ENCODE peak calls at places on chromosome 5, in five cellular contexts. W is dorsolateral prefrontal cortex; D is CD8-positive, alpha-beta memory T cell; L is OCI-LY7; F is neural progenitor cell. T is an unnamed sample.

GRCh38 chr5:10528056-10528816 is 35.6 kb upstream of the ANKRD33B start:
- DNase-seq in W (no peak), D (no peak), L (no peak), F (no peak), T (no peak)

GRCh38 chr5:171388816-171389168 is 1.1 kb downstream of the NPM1 start:
- DNase-seq in W (no peak), D (no peak), L (no peak), F (peak), T (no peak)

GRCh38 chr5:111582962-111583669 is 70.8 kb upstream of the STARD4 start:
- DNase-seq in W (no peak), D (no peak), L (no peak), F (no peak), T (no peak)

GRCh38 chr5:24905123-24905522 is 260.3 kb upstream of the CDH10 start:
- DNase-seq in W (no peak), D (no peak), L (no peak), F (no peak), T (no peak)

GRCh38 chr5:121424976-121425375 is 426.7 kb upstream of the FTMT start:
- DNase-seq in W (no peak), D (no peak), L (no peak), F (no peak), T (no peak)

GRCh38 chr5:78157001-78157400 is 137.5 kb downstream of the AP3B1 start:
- DNase-seq in W (no peak), D (no peak), L (no peak), F (no peak), T (no peak)

GRCh38 chr5:169350016-169350415 is 49.1 kb upstream of the SLIT3 start:
- DNase-seq in W (no peak), D (no peak), L (no peak), F (no peak), T (no peak)

GRCh38 chr5:124232517-124232916 is 513.9 kb downstream of the ZNF608 start:
- DNase-seq in W (no peak), D (no peak), L (no peak), F (no peak), T (no peak)

GRCh38 chr5:139692605-139693340 is 44.6 kb downstream of the CXXC5 start:
- DNase-seq in W (no peak), D (no peak), L (no peak), F (peak), T (no peak)

GRCh38 chr5:57291903-57292302 is 118.0 kb downstream of the GPBP1 start:
- DNase-seq in W (no peak), D (no peak), L (no peak), F (no peak), T (no peak)

GRCh38 chr5:58490397-58491072 is 700 bp upstream of the GAPT start:
- DNase-seq in W (no peak), D (no peak), L (peak), F (peak), T (no peak)

GRCh38 chr5:137395011-137395755 is 103.9 kb downstream of the SPOCK1 start:
- DNase-seq in W (no peak), D (no peak), L (no peak), F (no peak), T (no peak)

GRCh38 chr5:73007051-73007450 is 51.2 kb downstream of the FCHO2 start:
- DNase-seq in W (no peak), D (no peak), L (no peak), F (no peak), T (no peak)

GRCh38 chr5:157857821-157858526 is 971 bp downstream of the CLINT1 start:
- DNase-seq in W (no peak), D (peak), L (peak), F (no peak), T (no peak)

GRCh38 chr5:15554542-15554941 is 54.6 kb downstream of the FBXL7 start:
- DNase-seq in W (no peak), D (no peak), L (no peak), F (no peak), T (no peak)

GRCh38 chr5:37735649-37736347 is 104.0 kb downstream of the GDNF start:
- DNase-seq in W (peak), D (no peak), L (no peak), F (no peak), T (no peak)

GRCh38 chr5:116542619-116543018 is 32.0 kb downstream of the SEMA6A start:
- DNase-seq in W (no peak), D (no peak), L (no peak), F (no peak), T (no peak)

GRCh38 chr5:181234455-181235306 is 9.0 kb downstream of the RACK1 start:
- DNase-seq in W (no peak), D (no peak), L (no peak), F (no peak), T (no peak)

GRCh38 chr5:71503536-71503935 is 48.1 kb downstream of the BDP1 start:
- DNase-seq in W (no peak), D (no peak), L (no peak), F (no peak), T (no peak)

GRCh38 chr5:43000198-43000840 is 39.8 kb downstream of the ANXA2R start:
- DNase-seq in W (no peak), D (no peak), L (no peak), F (peak), T (no peak)

GRCh38 chr5:81315336-81315735 is 13.9 kb downstream of the ZCCHC9 start:
- DNase-seq in W (no peak), D (no peak), L (no peak), F (no peak), T (no peak)

GRCh38 chr5:132459031-132459982 is 31.3 kb downstream of the IRF1 start:
- DNase-seq in W (no peak), D (no peak), L (no peak), F (no peak), T (no peak)

GRCh38 chr5:178118345-178118744 is 5.0 kb downstream of the N4BP3 start:
- DNase-seq in W (no peak), D (no peak), L (peak), F (no peak), T (no peak)

GRCh38 chr5:25006734-25007133 is 362.0 kb upstream of the CDH10 start:
- DNase-seq in W (no peak), D (no peak), L (no peak), F (peak), T (no peak)

GRCh38 chr5:9339206-9339818 is 206.6 kb downstream of the SEMA5A start:
- DNase-seq in W (no peak), D (no peak), L (peak), F (peak), T (no peak)

GRCh38 chr5:61286446-61287132 is 45.5 kb upstream of the ZSWIM6 start:
- DNase-seq in W (no peak), D (no peak), L (no peak), F (no peak), T (no peak)

GRCh38 chr5:74507596-74507995 is 132.9 kb downstream of the ENC1 start:
- DNase-seq in W (no peak), D (no peak), L (no peak), F (peak), T (no peak)

GRCh38 chr5:52725065-52725746 is 62.5 kb upstream of the ITGA1 start:
- DNase-seq in W (no peak), D (peak), L (no peak), F (no peak), T (no peak)

GRCh38 chr5:18744990-18745590 is 1110.8 kb downstream of the TAF11L14 start:
- DNase-seq in W (no peak), D (peak), L (peak), F (no peak), T (no peak)

GRCh38 chr5:58013542-58014258 is 446.2 kb downstream of the PLK2 start:
- DNase-seq in W (no peak), D (no peak), L (no peak), F (no peak), T (no peak)

GRCh38 chr5:172821340-172821985 is 12.6 kb upstream of the ERGIC1 start:
- DNase-seq in W (no peak), D (no peak), L (no peak), F (no peak), T (no peak)
- H3K27ac ChIP-seq in W (no peak), D (no peak), L (no peak), F (no peak), T (no peak)

GRCh38 chr5:91264311-91265051 is 118.6 kb downstream of the ARRDC3 start:
- DNase-seq in W (no peak), D (no peak), L (no peak), F (no peak), T (no peak)
- H3K27ac ChIP-seq in W (no peak), D (no peak), L (no peak), F (no peak), T (no peak)

GRCh38 chr5:54525226-54525625 is 7.7 kb downstream of the SNX18 start:
- DNase-seq in W (no peak), D (no peak), L (no peak), F (no peak), T (no peak)
- H3K27ac ChIP-seq in W (no peak), D (no peak), L (no peak), F (no peak), T (no peak)

DNA sequence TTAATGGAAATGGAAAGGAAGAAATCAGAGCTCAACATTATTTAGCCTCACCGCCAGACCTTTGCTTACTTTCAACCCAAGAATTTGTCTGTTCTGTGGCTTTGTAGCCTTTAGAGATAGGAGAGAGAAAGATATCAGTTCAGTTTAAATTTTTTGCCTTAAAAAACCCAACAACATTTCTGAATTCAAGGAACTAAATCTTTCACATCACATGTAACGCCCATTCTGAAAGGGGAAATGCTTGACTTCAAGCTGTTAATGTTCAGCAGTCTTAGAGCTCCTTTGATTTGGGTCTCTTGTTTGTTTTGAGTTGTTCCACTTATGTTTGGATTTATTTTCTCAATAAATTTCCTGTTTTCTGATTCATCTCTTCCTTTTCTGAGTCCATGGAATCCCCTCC is 294.5 kb downstream of the ARHGAP26 start:
- DNase-seq in W (no peak), D (no peak), L (no peak), F (no peak), T (no peak)
- H3K27ac ChIP-seq in W (peak), D (no peak), L (no peak), F (no peak), T (peak)

GRCh38 chr5:39780341-39780740 is 355.6 kb upstream of the DAB2 start:
- DNase-seq in W (no peak), D (no peak), L (no peak), F (peak), T (no peak)

GRCh38 chr5:39775458-39776365 is 350.9 kb upstream of the DAB2 start:
- DNase-seq in W (no peak), D (no peak), L (no peak), F (no peak), T (no peak)

GRCh38 chr5:39775058-39775457 is 350.3 kb upstream of the DAB2 start:
- DNase-seq in W (no peak), D (no peak), L (no peak), F (no peak), T (no peak)

GRCh38 chr5:39783756-39784421 is 359.1 kb upstream of the DAB2 start:
- DNase-seq in W (no peak), D (no peak), L (no peak), F (no peak), T (no peak)

DNA sequence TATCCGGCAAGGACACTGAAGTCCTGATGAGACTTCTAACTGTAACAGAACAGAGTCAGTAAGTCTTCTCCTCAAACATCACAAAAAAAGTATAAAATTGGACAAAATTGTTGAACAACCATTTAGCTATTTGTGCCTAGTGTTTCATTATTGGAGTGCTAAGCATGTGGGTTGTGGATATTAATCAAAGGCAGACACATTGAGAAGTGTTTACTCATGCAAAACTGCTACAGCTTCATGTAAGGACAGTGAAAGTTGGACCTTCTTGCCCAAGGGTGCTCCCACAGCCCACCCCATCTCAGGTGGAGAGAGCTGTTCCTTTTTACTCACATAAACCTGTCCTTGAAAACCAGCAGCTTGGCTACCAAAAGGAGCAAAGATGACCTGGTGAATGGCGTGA is 355.1 kb upstream of the DAB2 start:
- DNase-seq in W (no peak), D (no peak), L (no peak), F (no peak), T (no peak)
- H3K27ac ChIP-seq in W (no peak), D (no peak), L (no peak), F (no peak), T (no peak)

GRCh38 chr5:173016069-173016455 is 32.5 kb downstream of the ATP6V0E1 start:
- DNase-seq in W (no peak), D (no peak), L (no peak), F (no peak), T (no peak)
- H3K27ac ChIP-seq in W (peak), D (no peak), L (no peak), F (no peak), T (peak)

GRCh38 chr5:75885321-75885720 is 168.1 kb upstream of the POC5 start:
- DNase-seq in W (no peak), D (no peak), L (no peak), F (no peak), T (no peak)
- H3K27ac ChIP-seq in W (no peak), D (no peak), L (no peak), F (no peak), T (no peak)

GRCh38 chr5:119395080-119395836 is 39.4 kb downstream of the TNFAIP8 start:
- DNase-seq in W (no peak), D (no peak), L (peak), F (no peak), T (no peak)

GRCh38 chr5:119396265-119396664 is 40.4 kb downstream of the TNFAIP8 start:
- DNase-seq in W (no peak), D (no peak), L (no peak), F (no peak), T (no peak)

GRCh38 chr5:119393746-119394145 is 37.9 kb downstream of the TNFAIP8 start:
- DNase-seq in W (no peak), D (no peak), L (no peak), F (no peak), T (no peak)

GRCh38 chr5:119389288-119390065 is 33.7 kb downstream of the TNFAIP8 start:
- DNase-seq in W (no peak), D (no peak), L (no peak), F (no peak), T (no peak)

DNA sequence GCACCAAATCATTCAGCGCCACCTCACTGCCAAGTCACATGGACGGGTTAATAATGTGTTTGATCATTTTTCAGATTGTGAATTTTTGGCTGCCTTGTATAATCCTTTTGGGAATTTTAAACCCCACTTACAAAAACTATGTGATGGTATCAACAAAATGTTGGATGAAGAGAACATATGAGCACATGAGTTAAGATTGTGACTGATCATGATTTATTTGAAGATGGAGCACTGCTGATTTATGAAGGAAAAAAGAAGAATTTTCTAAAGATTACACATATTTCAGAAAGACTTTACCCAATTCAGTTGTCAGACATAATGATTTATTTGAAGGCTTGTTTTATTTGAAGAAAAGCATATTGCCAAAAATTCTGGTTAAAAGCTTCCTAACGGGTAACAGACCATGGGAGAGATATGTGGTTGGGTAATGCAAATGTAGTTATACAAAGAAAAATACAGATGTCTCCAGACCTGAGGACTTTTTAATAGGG is 37.4 kb downstream of the TNFAIP8 start:
- DNase-seq in W (no peak), D (no peak), L (no peak), F (no peak), T (no peak)
- H3K27ac ChIP-seq in W (no peak), D (no peak), L (no peak), F (no peak), T (no peak)

DNA sequence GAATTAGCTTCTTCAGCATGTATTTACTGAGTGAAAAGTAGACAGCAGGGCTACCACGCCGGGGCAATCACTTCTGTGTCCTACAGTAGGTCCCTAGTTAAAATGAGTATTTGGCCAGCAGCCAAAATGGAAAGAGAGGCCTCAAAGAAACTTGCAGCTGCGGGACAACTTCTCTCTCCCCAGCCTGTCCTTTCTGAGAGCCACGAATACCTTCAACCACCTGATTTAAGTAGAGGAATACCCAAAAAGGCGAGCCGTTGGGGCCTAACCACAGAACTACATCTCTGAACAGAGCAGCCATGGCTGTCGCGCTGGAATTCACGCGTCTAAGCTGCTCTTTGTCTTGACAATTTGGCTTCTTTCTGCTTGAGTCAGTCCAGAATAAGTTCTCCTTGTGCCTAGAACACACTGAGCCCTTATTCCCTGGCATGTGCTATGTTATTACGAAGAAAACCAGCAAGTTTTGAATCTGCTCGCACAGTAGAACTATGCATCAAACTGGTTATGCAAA is 43.8 kb upstream of the GOLPH3 start:
- DNase-seq in W (peak), D (no peak), L (peak), F (peak), T (no peak)
- H3K27ac ChIP-seq in W (peak), D (no peak), L (peak), F (no peak), T (no peak)